ENCODE peak calls at places on chromosomes 2 and 18, in eight cellular contexts. J, N, T, D, L, B, F and Y are unnamed samples.

GRCh38 chr2:173459363-173459762 is 104.7 kb downstream of the CDCA7 start:
- DNase-seq in J (no peak), N (no peak), T (no peak), D (no peak), L (no peak), B (no peak), F (no peak), Y (no peak)

GRCh38 chr2:36277876-36278523 is 77.6 kb upstream of the CRIM1 start:
- DNase-seq in J (no peak), N (no peak), T (peak; percentile 29), D (no peak), L (no peak), B (no peak), F (no peak), Y (no peak)

GRCh38 chr2:157254041-157254440 is 3.5 kb upstream of the GALNT5 start:
- DNase-seq in J (no peak), N (no peak), T (no peak), D (no peak), L (no peak), B (no peak), F (no peak), Y (no peak)

GRCh38 chr18:48540329-48541025 is 1.6 kb downstream of the CTIF start:
- DNase-seq in J (peak; percentile 59), N (peak; percentile 54), T (peak; percentile 23), D (peak; percentile 84), L (peak; percentile 53), B (peak; percentile 89), F (peak; percentile 36), Y (peak; percentile 32)

GRCh38 chr2:153667475-153667874 is 188.9 kb upstream of the RPRM start:
- DNase-seq in J (no peak), N (no peak), T (no peak), D (no peak), L (no peak), B (no peak), F (no peak), Y (no peak)

GRCh38 chr2:173815778-173816177 is 149.4 kb downstream of the SP3 start:
- DNase-seq in J (no peak), N (no peak), T (no peak), D (no peak), L (no peak), B (no peak), F (no peak), Y (no peak)

GRCh38 chr2:234133004-234133403 is 82.5 kb downstream of the SPP2 start:
- DNase-seq in J (no peak), N (no peak), T (peak; percentile 70), D (no peak), L (no peak), B (no peak), F (no peak), Y (no peak)

GRCh38 chr2:121089005-121089510 is 195.9 kb downstream of the TFCP2L1 start:
- DNase-seq in J (no peak), N (no peak), T (no peak), D (no peak), L (no peak), B (peak; percentile 70), F (no peak), Y (no peak)